ENCODE peak calls at places on chromosomes 3 and 15, in nine cellular contexts. One of them, this sample, is unnamed.

GRCh38 chr15:43932036-43932435 is 105.2 kb downstream of the WDR76 start:
- DNase-seq in Peyer's patch: no peak
- DNase-seq in caudate nucleus: no peak
- DNase-seq in psoas muscle: no peak
- DNase-seq in tibial artery: no peak
- DNase-seq in HL-60: no peak
- DNase-seq in RWPE1: no peak
- DNase-seq in mesendoderm: no peak
- DNase-seq in ovary: no peak
- DNase-seq in this sample: no peak

GRCh38 chr3:172575375-172575774 is 52.1 kb upstream of the TNFSF10 start:
- DNase-seq in Peyer's patch: no peak
- DNase-seq in caudate nucleus: no peak
- DNase-seq in psoas muscle: no peak
- DNase-seq in tibial artery: no peak
- DNase-seq in HL-60: no peak
- DNase-seq in RWPE1: no peak
- DNase-seq in mesendoderm: no peak
- DNase-seq in ovary: no peak
- DNase-seq in this sample: no peak

GRCh38 chr15:75455982-75456531 is 4.6 kb upstream of the SIN3A start:
- DNase-seq in Peyer's patch: peak; percentile 78
- DNase-seq in caudate nucleus: no peak
- DNase-seq in psoas muscle: no peak
- DNase-seq in tibial artery: peak; percentile 44
- DNase-seq in HL-60: peak; percentile 69
- DNase-seq in RWPE1: no peak
- DNase-seq in mesendoderm: peak; percentile 75
- DNase-seq in ovary: no peak
- DNase-seq in this sample: no peak

GRCh38 chr3:81302045-81302444 is 459.4 kb downstream of the GBE1 start:
- DNase-seq in Peyer's patch: peak; percentile 73
- DNase-seq in caudate nucleus: peak; percentile 3
- DNase-seq in psoas muscle: no peak
- DNase-seq in tibial artery: no peak
- DNase-seq in HL-60: peak; percentile 5
- DNase-seq in RWPE1: peak; percentile 19
- DNase-seq in mesendoderm: peak; percentile 42
- DNase-seq in ovary: no peak
- DNase-seq in this sample: no peak

GRCh38 chr3:11932636-11933035 is 71.6 kb upstream of the SYN2 start:
- DNase-seq in Peyer's patch: no peak
- DNase-seq in caudate nucleus: no peak
- DNase-seq in psoas muscle: no peak
- DNase-seq in tibial artery: no peak
- DNase-seq in HL-60: no peak
- DNase-seq in RWPE1: no peak
- DNase-seq in mesendoderm: no peak
- DNase-seq in ovary: no peak
- DNase-seq in this sample: no peak

GRCh38 chr15:71392821-71393220 is 277.6 kb downstream of the THSD4 start:
- DNase-seq in Peyer's patch: no peak
- DNase-seq in caudate nucleus: no peak
- DNase-seq in psoas muscle: no peak
- DNase-seq in tibial artery: no peak
- DNase-seq in HL-60: no peak
- DNase-seq in RWPE1: no peak
- DNase-seq in mesendoderm: no peak
- DNase-seq in ovary: no peak
- DNase-seq in this sample: no peak

GRCh38 chr15:78407889-78408640 is 30.0 kb upstream of the IREB2 start:
- DNase-seq in Peyer's patch: no peak
- DNase-seq in caudate nucleus: no peak
- DNase-seq in psoas muscle: no peak
- DNase-seq in tibial artery: no peak
- DNase-seq in HL-60: no peak
- DNase-seq in RWPE1: peak; percentile 24
- DNase-seq in mesendoderm: no peak
- DNase-seq in ovary: no peak
- DNase-seq in this sample: no peak

GRCh38 chr3:25033407-25034029 is 394.5 kb upstream of the RARB start:
- DNase-seq in Peyer's patch: no peak
- DNase-seq in caudate nucleus: no peak
- DNase-seq in psoas muscle: peak; percentile 15
- DNase-seq in tibial artery: peak; percentile 29
- DNase-seq in HL-60: peak; percentile 37
- DNase-seq in RWPE1: peak; percentile 1
- DNase-seq in mesendoderm: peak; percentile 88
- DNase-seq in ovary: no peak
- DNase-seq in this sample: peak; percentile 32

GRCh38 chr3:15332405-15333098 is at the start of gene SH3BP5:
- DNase-seq in Peyer's patch: peak; percentile 88
- DNase-seq in caudate nucleus: peak; percentile 34
- DNase-seq in psoas muscle: peak; percentile 83
- DNase-seq in tibial artery: peak; percentile 64
- DNase-seq in HL-60: peak; percentile 32
- DNase-seq in RWPE1: peak; percentile 63
- DNase-seq in mesendoderm: peak; percentile 89
- DNase-seq in ovary: peak; percentile 88
- DNase-seq in this sample: peak; percentile 26

GRCh38 chr3:113589971-113590370 is 57.6 kb downstream of the SIDT1 start:
- DNase-seq in Peyer's patch: no peak
- DNase-seq in caudate nucleus: no peak
- DNase-seq in psoas muscle: no peak
- DNase-seq in tibial artery: no peak
- DNase-seq in HL-60: no peak
- DNase-seq in RWPE1: no peak
- DNase-seq in mesendoderm: no peak
- DNase-seq in ovary: no peak
- DNase-seq in this sample: no peak

GRCh38 chr15:41161336-41161735 is 45.3 kb upstream of the INO80 start:
- DNase-seq in Peyer's patch: no peak
- DNase-seq in caudate nucleus: no peak
- DNase-seq in psoas muscle: no peak
- DNase-seq in tibial artery: no peak
- DNase-seq in HL-60: no peak
- DNase-seq in RWPE1: no peak
- DNase-seq in mesendoderm: no peak
- DNase-seq in ovary: no peak
- DNase-seq in this sample: no peak

GRCh38 chr15:41161736-41162135 is 45.7 kb upstream of the INO80 start:
- DNase-seq in Peyer's patch: no peak
- DNase-seq in caudate nucleus: no peak
- DNase-seq in psoas muscle: no peak
- DNase-seq in tibial artery: no peak
- DNase-seq in HL-60: no peak
- DNase-seq in RWPE1: no peak
- DNase-seq in mesendoderm: no peak
- DNase-seq in ovary: no peak
- DNase-seq in this sample: no peak

DNA sequence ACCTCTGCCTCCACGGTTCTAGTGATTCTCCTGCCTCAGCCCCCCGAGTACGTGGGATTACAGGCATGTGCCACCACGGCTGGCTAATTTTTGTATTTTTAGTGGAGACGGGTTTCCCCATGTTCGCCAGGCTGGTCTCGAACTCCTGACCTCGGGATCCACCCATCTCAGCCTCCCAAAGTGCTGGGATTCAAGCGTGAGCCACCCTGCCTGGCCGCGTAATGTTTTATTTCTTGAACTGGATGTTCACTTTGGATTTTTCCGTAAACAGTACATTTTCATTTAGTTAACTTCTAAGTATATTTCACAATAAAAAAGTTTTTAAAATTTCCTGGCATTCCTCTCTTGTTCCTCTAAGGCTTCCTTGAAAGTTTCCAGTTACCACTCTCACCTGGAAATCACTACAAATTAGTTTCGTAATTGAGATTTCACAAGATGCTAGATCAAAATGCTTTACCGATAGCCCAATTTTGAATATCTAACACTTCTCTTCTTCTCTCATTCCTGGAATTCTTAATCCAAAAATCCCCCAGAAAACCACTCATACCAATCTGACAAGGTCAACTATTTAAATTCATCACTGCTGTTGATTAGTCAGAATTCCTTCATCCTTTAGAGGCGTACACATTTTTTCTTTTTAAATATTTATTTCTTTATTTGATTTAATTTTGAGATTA is 44.7 kb upstream of the INO80 start:
- DNase-seq in Peyer's patch: no peak
- DNase-seq in caudate nucleus: no peak
- DNase-seq in psoas muscle: no peak
- DNase-seq in tibial artery: no peak
- DNase-seq in HL-60: no peak
- DNase-seq in RWPE1: no peak
- DNase-seq in mesendoderm: peak; percentile 16
- DNase-seq in ovary: no peak
- DNase-seq in this sample: no peak
- H3K27ac ChIP-seq in Peyer's patch: no peak overlapping the region
- H3K27ac ChIP-seq in caudate nucleus: no peak overlapping the region
- H3K27ac ChIP-seq in psoas muscle: no peak overlapping the region
- H3K27ac ChIP-seq in tibial artery: no peak overlapping the region
- H3K27ac ChIP-seq in HL-60: no peak overlapping the region
- H3K27ac ChIP-seq in RWPE1: no peak overlapping the region
- H3K27ac ChIP-seq in mesendoderm: no peak overlapping the region
- H3K27ac ChIP-seq in ovary: no peak overlapping the region
- H3K27ac ChIP-seq in this sample: no peak overlapping the region

GRCh38 chr15:57690341-57690966 is 16.1 kb upstream of the POLR2M start:
- DNase-seq in Peyer's patch: no peak
- DNase-seq in caudate nucleus: no peak
- DNase-seq in psoas muscle: no peak
- DNase-seq in tibial artery: no peak
- DNase-seq in HL-60: no peak
- DNase-seq in RWPE1: no peak
- DNase-seq in mesendoderm: no peak
- DNase-seq in ovary: no peak
- DNase-seq in this sample: no peak
- H3K27ac ChIP-seq in Peyer's patch: no peak overlapping the region
- H3K27ac ChIP-seq in caudate nucleus: no peak overlapping the region
- H3K27ac ChIP-seq in psoas muscle: no peak overlapping the region
- H3K27ac ChIP-seq in tibial artery: peak overlapping the region; percentile 57
- H3K27ac ChIP-seq in HL-60: no peak overlapping the region
- H3K27ac ChIP-seq in RWPE1: peak overlapping the region; percentile 19
- H3K27ac ChIP-seq in mesendoderm: no peak overlapping the region
- H3K27ac ChIP-seq in ovary: no peak overlapping the region
- H3K27ac ChIP-seq in this sample: no peak overlapping the region

GRCh38 chr15:100923902-100924301 is 4.7 kb downstream of the LRRK1 start:
- DNase-seq in Peyer's patch: no peak
- DNase-seq in caudate nucleus: no peak
- DNase-seq in psoas muscle: no peak
- DNase-seq in tibial artery: no peak
- DNase-seq in HL-60: no peak
- DNase-seq in RWPE1: no peak
- DNase-seq in mesendoderm: no peak
- DNase-seq in ovary: no peak
- DNase-seq in this sample: no peak

GRCh38 chr15:100923076-100923475 is 3.9 kb downstream of the LRRK1 start:
- DNase-seq in Peyer's patch: no peak
- DNase-seq in caudate nucleus: no peak
- DNase-seq in psoas muscle: no peak
- DNase-seq in tibial artery: no peak
- DNase-seq in HL-60: no peak
- DNase-seq in RWPE1: no peak
- DNase-seq in mesendoderm: no peak
- DNase-seq in ovary: no peak
- DNase-seq in this sample: no peak

GRCh38 chr15:100924436-100924835 is 5.3 kb downstream of the LRRK1 start:
- DNase-seq in Peyer's patch: no peak
- DNase-seq in caudate nucleus: no peak
- DNase-seq in psoas muscle: no peak
- DNase-seq in tibial artery: no peak
- DNase-seq in HL-60: no peak
- DNase-seq in RWPE1: no peak
- DNase-seq in mesendoderm: no peak
- DNase-seq in ovary: no peak
- DNase-seq in this sample: no peak

GRCh38 chr15:100920516-100921135 is 1.5 kb downstream of the LRRK1 start:
- DNase-seq in Peyer's patch: no peak
- DNase-seq in caudate nucleus: no peak
- DNase-seq in psoas muscle: no peak
- DNase-seq in tibial artery: no peak
- DNase-seq in HL-60: no peak
- DNase-seq in RWPE1: no peak
- DNase-seq in mesendoderm: no peak
- DNase-seq in ovary: no peak
- DNase-seq in this sample: no peak

DNA sequence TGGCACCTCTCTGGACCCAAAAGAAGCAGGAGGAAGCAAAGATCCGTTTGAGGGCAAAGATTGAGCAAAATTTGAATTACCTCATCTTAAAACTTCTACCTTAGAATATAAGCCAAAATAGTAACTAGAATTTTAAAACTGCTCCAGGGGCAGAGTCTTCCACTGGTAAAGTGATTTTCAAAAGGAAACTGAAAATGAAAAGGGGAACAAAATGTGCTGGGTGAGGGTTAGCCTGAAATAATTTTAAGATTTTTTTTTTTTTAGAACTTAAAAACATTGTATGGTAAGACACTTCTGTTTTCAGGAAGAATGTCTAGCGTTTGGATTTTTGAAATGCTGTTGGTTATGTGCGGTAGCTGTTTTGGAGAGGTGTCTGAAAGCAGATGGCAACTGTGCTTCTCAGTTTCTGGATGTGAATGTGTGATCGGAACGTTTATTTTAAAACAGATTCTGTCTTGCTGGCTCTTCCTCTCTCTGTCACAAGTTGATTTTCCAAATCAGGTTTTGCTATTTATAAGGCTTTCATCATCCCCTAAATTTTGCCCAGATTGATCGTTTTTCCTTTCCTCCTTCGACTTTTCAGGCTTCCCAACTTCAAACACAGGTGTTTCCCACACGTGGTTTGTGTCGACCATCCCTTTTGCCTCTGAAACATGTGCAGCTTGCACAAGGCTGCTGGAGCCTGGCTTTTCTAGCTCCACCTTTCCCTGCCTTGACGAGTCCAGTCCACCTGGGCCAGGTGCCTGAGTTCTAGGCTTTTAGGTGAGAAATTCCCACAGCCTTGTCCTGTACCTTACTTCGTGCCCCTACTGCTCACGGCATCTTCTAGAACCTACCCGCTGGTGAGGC is 3.3 kb downstream of the LRRK1 start:
- DNase-seq in Peyer's patch: no peak
- DNase-seq in caudate nucleus: no peak
- DNase-seq in psoas muscle: no peak
- DNase-seq in tibial artery: no peak
- DNase-seq in HL-60: no peak
- DNase-seq in RWPE1: no peak
- DNase-seq in mesendoderm: no peak
- DNase-seq in ovary: no peak
- DNase-seq in this sample: no peak
- H3K27ac ChIP-seq in Peyer's patch: peak overlapping the region; percentile 52
- H3K27ac ChIP-seq in caudate nucleus: peak overlapping the region; percentile 52
- H3K27ac ChIP-seq in psoas muscle: peak overlapping the region; percentile 50
- H3K27ac ChIP-seq in tibial artery: no peak overlapping the region
- H3K27ac ChIP-seq in HL-60: peak overlapping the region; percentile 45
- H3K27ac ChIP-seq in RWPE1: peak overlapping the region; percentile 8
- H3K27ac ChIP-seq in mesendoderm: no peak overlapping the region
- H3K27ac ChIP-seq in ovary: no peak overlapping the region
- H3K27ac ChIP-seq in this sample: peak overlapping the region; percentile 51

DNA sequence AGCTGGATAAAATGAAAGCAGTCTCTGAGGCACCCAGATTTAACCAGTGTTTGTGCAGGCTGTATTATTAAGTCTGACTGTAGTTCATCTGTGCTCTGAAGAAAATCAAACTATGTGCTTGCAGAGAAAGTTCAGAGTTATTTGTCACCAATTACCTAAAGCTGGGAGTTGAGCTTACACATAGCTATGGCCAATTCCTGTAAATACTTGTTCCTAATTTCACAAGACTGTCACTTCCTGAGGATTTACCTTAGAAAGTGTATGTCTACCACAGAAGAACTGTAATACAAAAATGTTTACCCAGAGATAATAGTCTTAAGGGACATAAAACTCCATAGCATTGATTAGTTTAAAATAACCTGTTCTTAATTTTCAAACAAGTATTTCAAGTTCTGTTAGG is 628.4 kb upstream of the TGFBR2 start:
- DNase-seq in Peyer's patch: no peak
- DNase-seq in caudate nucleus: no peak
- DNase-seq in psoas muscle: no peak
- DNase-seq in tibial artery: no peak
- DNase-seq in HL-60: no peak
- DNase-seq in RWPE1: peak; percentile 5
- DNase-seq in mesendoderm: no peak
- DNase-seq in ovary: no peak
- DNase-seq in this sample: no peak
- H3K27ac ChIP-seq in Peyer's patch: no peak overlapping the region
- H3K27ac ChIP-seq in caudate nucleus: no peak overlapping the region
- H3K27ac ChIP-seq in psoas muscle: no peak overlapping the region
- H3K27ac ChIP-seq in tibial artery: no peak overlapping the region
- H3K27ac ChIP-seq in HL-60: no peak overlapping the region
- H3K27ac ChIP-seq in RWPE1: no peak overlapping the region
- H3K27ac ChIP-seq in mesendoderm: no peak overlapping the region
- H3K27ac ChIP-seq in ovary: no peak overlapping the region
- H3K27ac ChIP-seq in this sample: no peak overlapping the region

This sample was measured in substantia nigra.